ENCODE peak calls at places on chromosomes 12 and 14, in five cellular contexts. M, K, I, E and Q are unnamed samples.

GRCh38 chr12:120536064-120536791 is 2.1 kb downstream of the RNF10 start:
- DNase-seq in E (no peak), I (no peak), K (no peak), M (no peak), Q (peak; percentile 36)

GRCh38 chr12:118633071-118633470 is 256.7 kb downstream of the SUDS3 start:
- DNase-seq in K (no peak), E (no peak), I (no peak), M (peak; percentile 33), Q (no peak)

GRCh38 chr12:122834229-122834920 is 882 bp upstream of the HIP1R start:
- DNase-seq in I (no peak), M (peak; percentile 85), K (peak; percentile 55), E (no peak), Q (peak; percentile 79)

GRCh38 chr12:24304285-24304684 is 354.8 kb upstream of the SOX5 start:
- DNase-seq in I (no peak), E (no peak), K (no peak), M (no peak), Q (no peak)

GRCh38 chr14:93543766-93544165 is 113.0 kb downstream of the UNC79 start:
- DNase-seq in K (peak; percentile 8), M (peak; percentile 28), E (no peak), I (no peak), Q (peak; percentile 44)

GRCh38 chr14:75254381-75254821 is 24.2 kb upstream of the FOS start:
- DNase-seq in I (no peak), M (no peak), K (no peak), E (no peak), Q (peak; percentile 22)

GRCh38 chr12:132152921-132153321 is 8.7 kb downstream of the NOC4L start:
- DNase-seq in E (no peak), I (no peak), M (no peak), K (no peak), Q (no peak)

GRCh38 chr12:101230547-101230946 is 20.5 kb upstream of the SLC5A8 start:
- DNase-seq in M (peak; percentile 84), E (no peak), I (peak; percentile 93), K (peak; percentile 89), Q (no peak)

GRCh38 chr12:54977857-54978256 is 6.7 kb downstream of the TESPA1 start:
- DNase-seq in K (no peak), E (no peak), I (no peak), M (no peak), Q (no peak)

GRCh38 chr14:53956427-53957201 is at the start of gene BMP4:
- DNase-seq in M (no peak), K (peak; percentile 92), I (no peak), E (no peak), Q (peak; percentile 76)

GRCh38 chr12:93128332-93128707 is 199.2 kb upstream of the EEA1 start:
- DNase-seq in K (no peak), M (no peak), I (no peak), E (no peak), Q (no peak)

GRCh38 chr12:84117190-84117589 is 795.4 kb downstream of the SLC6A15 start:
- DNase-seq in E (no peak), I (no peak), K (no peak), M (no peak), Q (no peak)

GRCh38 chr14:71588028-71588427 is 344.2 kb upstream of the RGS6 start:
- DNase-seq in E (no peak), K (peak; percentile 79), I (no peak), M (no peak), Q (no peak)

GRCh38 chr12:19846561-19846960 is 407.3 kb downstream of the AEBP2 start:
- DNase-seq in E (no peak), M (peak; percentile 10), K (peak; percentile 69), I (peak; percentile 49), Q (peak; percentile 3)

GRCh38 chr14:22112004-22112403 is 438.4 kb upstream of the OR4E1 start:
- DNase-seq in I (no peak), K (peak; percentile 3), E (no peak), M (peak; percentile 11), Q (peak; percentile 29)

GRCh38 chr12:68264175-68264863 is 10.9 kb upstream of the IL22 start:
- DNase-seq in I (no peak), M (no peak), E (no peak), K (no peak), Q (no peak)

GRCh38 chr12:113207621-113208040 is 13.6 kb upstream of the TPCN1 start:
- DNase-seq in M (no peak), K (no peak), I (no peak), E (no peak), Q (no peak)

GRCh38 chr14:39665084-39665483 is 232.9 kb upstream of the FBXO33 start:
- DNase-seq in M (no peak), E (no peak), K (no peak), I (no peak), Q (no peak)

GRCh38 chr12:89775336-89776005 is 66.8 kb upstream of the ATP2B1 start:
- DNase-seq in M (peak; percentile 80), E (no peak), I (no peak), K (peak; percentile 91), Q (no peak)

GRCh38 chr12:1313906-1314305 is 280.5 kb downstream of the FBXL14 start:
- DNase-seq in E (no peak), I (no peak), K (peak; percentile 24), M (no peak), Q (no peak)

GRCh38 chr12:6570264-6570887 is 2.3 kb upstream of the NOP2 start:
- DNase-seq in E (no peak), K (peak; percentile 45), M (peak; percentile 71), I (no peak), Q (peak; percentile 54)

GRCh38 chr14:64213853-64214570 is 80.2 kb downstream of the ESR2 start:
- DNase-seq in I (no peak), E (no peak), M (no peak), K (no peak), Q (no peak)

GRCh38 chr14:26598672-26599131 is 869 bp upstream of the NOVA1 start:
- DNase-seq in M (peak; percentile 1), I (no peak), E (no peak), K (no peak), Q (no peak)

GRCh38 chr12:47851303-47851952 is 31.7 kb upstream of the HDAC7 start:
- DNase-seq in I (no peak), K (no peak), E (no peak), M (no peak), Q (no peak)

GRCh38 chr12:100267603-100268281 is 765 bp downstream of the SCYL2 start:
- DNase-seq in M (peak; percentile 51), K (peak; percentile 29), E (no peak), I (peak; percentile 13), Q (peak; percentile 50)

GRCh38 chr12:13368971-13369370 is 172.4 kb downstream of the EMP1 start:
- DNase-seq in M (no peak), E (no peak), K (no peak), I (no peak), Q (no peak)

GRCh38 chr14:52553002-52553670 is 500 bp downstream of the GPR137C start:
- DNase-seq in E (no peak), I (no peak), M (peak; percentile 11), K (peak; percentile 47), Q (peak; percentile 37)

GRCh38 chr14:82501554-82501953 is 967.9 kb upstream of the SEL1L start:
- DNase-seq in I (no peak), E (no peak), M (no peak), K (no peak), Q (no peak)

GRCh38 chr12:50057000-50057841 is at the start of gene ASIC1:
- DNase-seq in K (peak; percentile 69), E (no peak), I (no peak), M (peak; percentile 72), Q (peak; percentile 69)

GRCh38 chr12:73656375-73656774 is 881.3 kb upstream of the ATXN7L3B start:
- DNase-seq in E (no peak), M (no peak), K (no peak), I (no peak), Q (no peak)

GRCh38 chr12:106452309-106452708 is 94.8 kb downstream of the POLR3B start:
- DNase-seq in K (no peak), E (no peak), I (no peak), M (no peak), Q (no peak)

GRCh38 chr14:61889914-61890351 is 127.7 kb downstream of the SNAPC1 start:
- DNase-seq in I (no peak), M (no peak), E (peak; percentile 41), K (no peak), Q (no peak)

GRCh38 chr14:61495809-61496208 is 174.4 kb downstream of the PRKCH start:
- DNase-seq in I (no peak), E (no peak), K (no peak), M (no peak), Q (no peak)

GRCh38 chr14:69865701-69866365 is 13.4 kb upstream of the SMOC1 start:
- DNase-seq in I (no peak), M (no peak), K (no peak), E (no peak), Q (no peak)